ENCODE peak calls at places on chromosomes 4 and X, in six cellular contexts. T is choroid plexus epithelial cell, L is GM13976, Z is heart left ventricle, F is AG04449, O is left ventricle myocardium inferior. E is an unnamed sample.

GRCh38 chr4:2075171-2075986 is 16.3 kb downstream of the NAT8L start:
- DNase-seq in F (no peak), Z (no peak), L (no peak), T (no peak), O (no peak), E (no peak)

GRCh38 chr4:132076829-132077228 is 1072.3 kb upstream of the PCDH10 start:
- DNase-seq in O (no peak), T (no peak), F (no peak), L (no peak), Z (no peak), E (no peak)

GRCh38 chr4:100019821-100020220 is 69.7 kb upstream of the H2AZ1 start:
- DNase-seq in F (no peak), L (no peak), T (no peak), Z (no peak), O (no peak), E (no peak)

GRCh38 chr4:171130126-171130801 is 682.9 kb upstream of the GALNTL6 start:
- DNase-seq in Z (no peak), O (no peak), T (peak; percentile 2), L (no peak), F (no peak), E (no peak)

GRCh38 chrX:108415146-108415545 is 23.1 kb downstream of the COL4A6 start:
- DNase-seq in O (no peak), F (no peak), Z (no peak), L (no peak), T (no peak), E (no peak)

GRCh38 chrX:120668357-120668756 is 38.5 kb upstream of the C1GALT1C1 start:
- DNase-seq in O (no peak), Z (no peak), T (no peak), F (no peak), L (no peak), E (no peak)

GRCh38 chr4:14180983-14181601 is 553.6 kb upstream of the BOD1L1 start:
- DNase-seq in L (no peak), O (no peak), T (peak; percentile 41), Z (no peak), F (no peak), E (no peak)

GRCh38 chr4:10074767-10075105 is 41.9 kb downstream of the WDR1 start:
- DNase-seq in O (peak; percentile 13), Z (no peak), L (peak; percentile 28), F (no peak), T (peak; percentile 88), E (peak; percentile 24)

GRCh38 chrX:73214366-73215094 is at the start of gene NAP1L2:
- DNase-seq in Z (peak; percentile 38), O (peak; percentile 14), L (peak; percentile 36), F (no peak), T (peak; percentile 9), E (peak; percentile 59)

GRCh38 chr4:13533670-13534343 is 10.5 kb downstream of the NKX3-2 start:
- DNase-seq in O (no peak), F (no peak), Z (no peak), L (peak; percentile 29), T (no peak), E (no peak)

GRCh38 chr4:40672528-40673522 is 43.2 kb upstream of the RBM47 start:
- DNase-seq in T (peak; percentile 98), Z (no peak), L (peak; percentile 75), O (peak; percentile 15), F (peak; percentile 95), E (peak; percentile 67)

GRCh38 chrX:47148946-47149345 is 3.9 kb downstream of the RBM10 start:
- DNase-seq in L (no peak), O (no peak), Z (no peak), F (no peak), T (no peak), E (peak; percentile 37)

GRCh38 chr4:168593399-168593798 is 96.5 kb downstream of the PALLD start:
- DNase-seq in O (no peak), L (no peak), F (no peak), T (peak; percentile 34), Z (no peak), E (no peak)

GRCh38 chr4:38753021-38753806 is 29.6 kb downstream of the TLR10 start:
- DNase-seq in L (no peak), F (peak; percentile 99), Z (peak; percentile 86), T (peak; percentile 99), O (peak; percentile 78), E (no peak)

GRCh38 chrX:68146054-68146453 is 287.2 kb downstream of the OPHN1 start:
- DNase-seq in F (peak; percentile 7), O (no peak), L (no peak), T (peak; percentile 73), Z (no peak), E (no peak)

GRCh38 chrX:154356596-154356995 is 17.8 kb downstream of the FLNA start:
- DNase-seq in Z (no peak), L (no peak), T (no peak), O (no peak), F (no peak), E (no peak)

GRCh38 chr4:183591301-183591700 is 67.7 kb downstream of the RWDD4 start:
- DNase-seq in F (no peak), Z (no peak), L (no peak), O (no peak), T (no peak), E (no peak)

GRCh38 chr4:140049924-140050681 is 103.9 kb downstream of the MAML3 start:
- DNase-seq in Z (no peak), T (peak; percentile 70), F (no peak), L (peak; percentile 32), O (no peak), E (peak; percentile 53)

GRCh38 chr4:16853653-16854052 is 44.8 kb downstream of the LDB2 start:
- DNase-seq in L (no peak), T (no peak), Z (no peak), O (no peak), F (no peak), E (no peak)

GRCh38 chr4:13329963-13330362 is 154.2 kb downstream of the RAB28 start:
- DNase-seq in L (no peak), F (no peak), Z (no peak), T (peak; percentile 36), O (no peak), E (no peak)

GRCh38 chrX:39067866-39068265 is 266.6 kb downstream of the MID1IP1 start:
- DNase-seq in Z (no peak), L (no peak), O (no peak), T (no peak), F (no peak), E (no peak)

DNA sequence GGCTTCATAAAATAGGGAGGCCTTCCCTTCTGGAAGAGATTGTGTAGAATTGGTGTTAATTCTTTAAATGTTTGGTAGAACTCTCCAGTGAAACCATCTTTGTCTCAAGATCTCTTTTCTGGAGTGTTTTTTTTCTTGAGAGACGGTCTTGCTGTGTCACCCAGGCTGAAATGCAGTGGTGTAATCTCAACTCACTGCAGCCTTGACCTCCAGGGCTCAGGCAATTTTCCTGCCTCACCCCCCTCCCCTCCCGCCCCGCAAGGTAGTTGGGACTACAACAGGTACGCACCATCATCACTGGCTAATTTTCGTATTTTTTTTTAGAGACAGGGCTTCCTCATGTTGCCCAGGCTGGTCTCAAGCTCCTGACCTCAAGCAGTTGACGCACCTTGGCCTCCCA is 12.1 kb downstream of the SMS start:
- DNase-seq in L (no peak), O (no peak), T (no peak), F (no peak), Z (no peak), E (no peak)
- TF ChIP-seq CTCF in L (no peak), O (no peak), T (no peak), F (no peak), Z (no peak), E (no peak)

GRCh38 chr4:48877827-48878535 is 28.6 kb downstream of the OCIAD2 start:
- DNase-seq in T (no peak), Z (no peak), O (no peak), F (no peak), L (no peak), E (no peak)

DNA sequence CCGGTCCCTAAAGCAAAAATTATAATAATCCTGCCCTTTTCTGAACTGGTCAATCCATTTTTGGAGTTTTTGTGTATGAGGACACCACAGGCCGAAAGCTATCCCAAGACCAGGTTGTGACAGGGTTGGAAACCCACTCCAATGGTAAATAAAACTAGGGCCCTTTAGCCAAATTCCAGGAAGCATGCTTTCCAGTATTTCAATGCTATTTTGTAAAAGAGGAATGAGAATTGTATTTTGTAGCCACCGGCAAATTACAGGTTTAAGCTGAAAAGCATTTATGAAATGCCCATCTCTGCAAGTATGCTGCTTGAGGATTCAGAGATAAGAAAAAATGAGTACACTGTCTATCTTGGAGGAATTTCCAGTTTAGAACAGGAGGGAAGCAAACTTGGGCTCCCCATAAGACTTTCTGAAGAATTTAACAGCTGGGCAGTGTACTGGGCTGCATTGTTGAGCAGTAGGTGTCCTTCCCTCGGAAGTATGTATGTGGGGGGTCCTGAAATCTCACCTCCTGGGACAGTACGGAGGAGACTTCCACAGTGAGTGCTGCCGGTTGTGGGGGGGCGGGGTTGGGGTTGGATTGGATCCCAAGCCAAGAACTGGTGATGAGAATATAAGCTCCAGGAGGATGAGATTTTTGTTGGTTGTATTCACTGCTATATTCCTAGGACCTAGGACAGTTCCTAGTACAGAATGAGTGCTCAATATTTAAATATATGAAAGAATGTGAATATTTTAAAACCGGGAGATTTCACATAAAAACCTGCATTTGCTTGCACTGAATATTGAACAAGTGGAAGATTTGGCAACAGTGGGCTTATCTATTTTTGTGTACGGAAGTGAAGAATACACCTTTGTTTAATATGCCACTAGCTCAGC is 26.8 kb downstream of the OCIAD2 start:
- DNase-seq in O (no peak), L (no peak), T (peak; percentile 57), Z (no peak), F (no peak), E (no peak)
- TF ChIP-seq CTCF in O (no peak), L (no peak), T (no peak), Z (no peak), F (no peak), E (no peak)

GRCh38 chrX:49992809-49993208 is 70.4 kb downstream of the CLCN5 start:
- DNase-seq in O (no peak), T (no peak), F (no peak), Z (no peak), L (no peak), E (no peak)

GRCh38 chrX:49995021-49995731 is 72.8 kb downstream of the CLCN5 start:
- DNase-seq in Z (no peak), L (no peak), T (peak; percentile 64), F (peak; percentile 37), O (no peak), E (no peak)

GRCh38 chrX:49999048-49999447 is 76.7 kb downstream of the CLCN5 start:
- DNase-seq in T (peak; percentile 28), L (no peak), F (no peak), O (no peak), Z (no peak), E (peak; percentile 12)

GRCh38 chrX:49993661-49994060 is 71.3 kb downstream of the CLCN5 start:
- DNase-seq in F (no peak), O (no peak), L (no peak), Z (no peak), T (no peak), E (no peak)

GRCh38 chrX:49995795-49996455 is 73.5 kb downstream of the CLCN5 start:
- DNase-seq in F (no peak), Z (no peak), O (no peak), T (no peak), L (no peak), E (no peak)
- TF ChIP-seq CTCF in F (no peak), Z (no peak), O (no peak), T (no peak), L (no peak), E (no peak)

GRCh38 chrX:155865193-155865592 is 16.0 kb upstream of the VAMP7 start:
- DNase-seq in F (no peak), O (no peak), L (no peak), T (no peak), Z (no peak), E (no peak)

GRCh38 chrX:155867821-155868220 is 13.3 kb upstream of the VAMP7 start:
- DNase-seq in O (no peak), T (no peak), F (no peak), Z (no peak), L (no peak), E (no peak)

GRCh38 chrX:155864655-155865054 is 16.5 kb upstream of the VAMP7 start:
- DNase-seq in O (no peak), T (peak; percentile 34), Z (no peak), F (no peak), L (no peak), E (no peak)
- TF ChIP-seq CTCF in O (no peak), T (peak; percentile 33), Z (no peak), F (peak; percentile 1), L (no peak), E (no peak)